ENCODE peak calls at places on chromosomes 13 and 19, in seven cellular contexts. Z is HCT116, D is H1, X is K562, E is GM12878, F is SK-N-SH, K is HepG2. T is an unnamed sample. For H3K9me3, the result is how much of the 10 kb centered on the place peaks cover.

GRCh38 chr13:97621631-97622030 is 187.7 kb downstream of the RAP2A start:
- DNase-seq in Z (no peak), E (no peak), X (no peak), K (no peak), D (no peak), F (no peak), T (no peak)

GRCh38 chr19:44990459-44990858 is 10.8 kb upstream of the RELB start:
- DNase-seq in E (no peak), X (no peak), Z (no peak), D (no peak), F (no peak), K (no peak), T (no peak)

GRCh38 chr19:33402421-33403220 is 29.1 kb downstream of the CEBPG start:
- DNase-seq in D (no peak), F (peak), Z (no peak), K (no peak), E (no peak), X (no peak), T (no peak)

GRCh38 chr19:46040952-46041500 is at the start of gene IGFL4:
- DNase-seq in E (no peak), Z (no peak), K (no peak), X (peak), F (no peak), D (no peak), T (no peak)

GRCh38 chr19:47097396-47098217 is 16.0 kb downstream of the ZC3H4 start:
- DNase-seq in E (no peak), Z (no peak), X (no peak), D (no peak), F (no peak), K (no peak), T (no peak)

GRCh38 chr19:34350161-34350561 is 14.8 kb upstream of the GPI start:
- DNase-seq in F (no peak), E (no peak), K (no peak), D (no peak), Z (no peak), X (no peak), T (no peak)

GRCh38 chr13:112255550-112256120 is 120.5 kb upstream of the SPACA7 start:
- DNase-seq in D (no peak), Z (no peak), X (no peak), F (no peak), K (no peak), E (no peak), T (no peak)

GRCh38 chr19:53037101-53038097 is 7.1 kb upstream of the ERVV-2 start:
- DNase-seq in D (no peak), K (no peak), Z (no peak), E (no peak), F (peak), X (peak), T (peak)

GRCh38 chr13:104592545-104593250 is 1526.5 kb upstream of the SLC10A2 start:
- DNase-seq in D (no peak), K (no peak), Z (no peak), F (no peak), X (no peak), E (no peak), T (no peak)

GRCh38 chr19:31145909-31146453 is 203.3 kb downstream of the TSHZ3 start:
- DNase-seq in K (no peak), D (no peak), E (no peak), X (no peak), Z (no peak), F (no peak), T (no peak)

GRCh38 chr19:47106819-47107200 is 6.8 kb downstream of the ZC3H4 start:
- DNase-seq in X (peak), F (no peak), D (no peak), Z (no peak), E (no peak), K (no peak), T (no peak)

GRCh38 chr19:52336976-52337375 is 933 bp downstream of the ZNF610 start:
- DNase-seq in F (peak), K (no peak), X (no peak), D (no peak), Z (no peak), E (no peak), T (no peak)

GRCh38 chr13:43865892-43866291 is 13.6 kb downstream of the CCDC122 start:
- DNase-seq in X (no peak), E (no peak), F (no peak), Z (peak), K (no peak), D (no peak), T (no peak)

GRCh38 chr19:15286688-15287355 is 45.5 kb downstream of the BRD4 start:
- DNase-seq in D (no peak), X (no peak), K (no peak), E (no peak), Z (no peak), F (no peak), T (peak)

GRCh38 chr13:110390572-110390971 is 83.5 kb downstream of the COL4A2 start:
- DNase-seq in D (no peak), E (no peak), K (no peak), Z (no peak), X (no peak), F (no peak), T (no peak)

GRCh38 chr13:110306340-110306959 is 507 bp downstream of the COL4A1 start:
- DNase-seq in K (no peak), F (peak), D (no peak), Z (no peak), E (no peak), X (no peak), T (peak)

GRCh38 chr19:34229721-34230120 is 24.6 kb upstream of the GARRE1 start:
- DNase-seq in D (no peak), K (no peak), X (no peak), F (no peak), E (no peak), Z (no peak), T (no peak)

GRCh38 chr13:34416833-34417425 is 525.1 kb upstream of the NBEA start:
- DNase-seq in X (no peak), Z (no peak), F (no peak), E (no peak), D (no peak), K (no peak), T (no peak)

GRCh38 chr19:16516923-16517610 is 20.9 kb downstream of the C19orf44 start:
- DNase-seq in D (no peak), F (no peak), X (no peak), K (no peak), E (no peak), Z (no peak), T (no peak)

GRCh38 chr19:48819366-48819816 is 8.6 kb upstream of the BCAT2 start:
- DNase-seq in X (no peak), Z (peak), K (no peak), D (no peak), E (no peak), F (no peak), T (peak)

GRCh38 chr19:34327851-34328250 is 37.1 kb upstream of the GPI start:
- DNase-seq in F (no peak), X (peak), Z (no peak), D (no peak), E (no peak), K (no peak), T (peak)

GRCh38 chr19:56692496-56692895 is 20.9 kb upstream of the ZNF835 start:
- DNase-seq in F (no peak), X (no peak), D (no peak), E (no peak), Z (no peak), K (no peak), T (no peak)

GRCh38 chr13:26664942-26665341 is 95.6 kb downstream of the GPR12 start:
- DNase-seq in D (no peak), Z (no peak), K (no peak), E (no peak), X (no peak), F (no peak), T (no peak)

GRCh38 chr19:8866344-8866743 is 34.2 kb downstream of the MBD3L1 start:
- DNase-seq in E (no peak), X (no peak), D (no peak), K (no peak), Z (no peak), F (no peak), T (no peak)
- H3K9me3 ChIP-seq in E (under half), X (under half), D (half or more), K (half or more), Z (under half), F (under half), T (under half)

DNA sequence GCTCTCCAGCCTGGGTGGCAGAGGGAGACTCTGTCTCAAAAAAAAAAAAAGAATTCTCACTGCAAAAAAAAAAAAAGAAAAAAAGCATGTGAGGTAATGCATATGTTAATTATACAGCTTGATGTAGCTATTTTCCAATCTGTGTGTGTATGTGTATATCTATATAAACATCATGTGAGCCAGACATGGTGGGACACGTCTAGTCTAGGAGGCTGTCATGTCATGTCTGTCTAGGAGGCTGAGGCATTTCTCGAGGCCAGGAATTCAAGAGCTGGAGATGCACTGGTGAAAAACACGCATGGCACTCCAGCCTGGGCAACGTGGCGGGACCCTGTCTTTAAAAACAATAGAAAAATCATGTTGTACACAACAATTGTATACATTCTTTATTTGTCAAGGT is 6.9 kb upstream of the SBK3 start:
- DNase-seq in X (no peak), Z (no peak), K (no peak), E (no peak), F (no peak), D (no peak), T (no peak)
- H2AFZ ChIP-seq in X (no peak), Z (peak), K (no peak), E (no peak), F (no peak), D (no peak), T (no peak)

GRCh38 chr19:12782174-12782423 is 6.7 kb upstream of the HOOK2 start:
- DNase-seq in D (no peak), E (no peak), F (no peak), X (no peak), K (no peak), Z (no peak), T (peak)

GRCh38 chr19:12777217-12778019 is 2.1 kb upstream of the HOOK2 start:
- DNase-seq in K (peak), D (no peak), E (no peak), Z (no peak), X (peak), F (peak), T (peak)

GRCh38 chr19:12779162-12779993 is 4.0 kb upstream of the HOOK2 start:
- DNase-seq in X (no peak), Z (no peak), D (no peak), F (peak), E (no peak), K (peak), T (peak)

GRCh38 chr19:12778020-12778904 is 2.9 kb upstream of the HOOK2 start:
- DNase-seq in X (peak), D (no peak), Z (no peak), K (no peak), E (no peak), F (peak), T (peak)

DNA sequence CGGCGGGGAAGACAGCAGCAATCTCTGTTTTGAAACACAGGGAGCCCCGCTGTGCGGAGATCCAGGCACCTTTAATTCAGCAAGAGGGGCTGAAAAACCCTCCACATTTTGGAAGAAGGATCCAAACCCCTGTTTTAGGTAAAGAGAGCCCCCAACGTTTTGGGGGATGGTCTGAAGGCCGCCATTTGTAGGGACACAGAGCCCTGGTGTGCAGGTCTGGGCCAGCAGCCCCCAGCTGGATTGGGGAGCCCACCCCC is 3.5 kb upstream of the HOOK2 start:
- DNase-seq in X (no peak), E (no peak), D (no peak), F (no peak), Z (no peak), K (no peak), T (no peak)
- TF ChIP-seq POLR2AphosphoS5 in X (no peak), E (no peak), D (no peak), F (no peak), Z (no peak), K (no peak), T (no peak)

GRCh38 chr19:12453495-12453894 is 12.7 kb upstream of the ZNF443 start:
- DNase-seq in E (no peak), Z (no peak), X (no peak), D (no peak), F (no peak), K (no peak), T (no peak)
- H3K9me3 ChIP-seq in E (under half), Z (under half), X (under half), D (under half), F (under half), K (under half), T (under half)

DNA sequence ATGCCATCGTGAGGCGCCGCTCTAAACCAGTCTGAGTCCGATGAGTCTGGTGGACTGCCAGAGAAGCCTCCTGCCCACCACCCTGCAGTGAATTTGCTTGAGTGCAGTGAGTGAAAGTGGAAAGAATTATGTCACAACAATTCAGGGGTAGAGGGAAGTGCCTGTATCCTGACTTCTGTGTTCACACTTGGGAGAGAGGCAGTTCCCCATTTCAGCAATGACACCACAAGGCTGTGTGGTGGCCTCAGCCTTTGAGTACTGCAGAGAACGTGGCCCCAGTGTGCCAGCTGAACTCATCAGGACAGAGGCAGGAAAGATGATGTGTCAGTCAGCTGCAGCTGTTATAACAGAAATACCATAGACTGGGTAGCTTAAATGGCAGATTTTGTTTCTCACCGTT is 155.6 kb downstream of the COG6 start:
- DNase-seq in X (no peak), F (no peak), K (no peak), E (no peak), Z (no peak), D (no peak), T (peak)
- H2AFZ ChIP-seq in X (no peak), F (no peak), K (no peak), E (no peak), Z (no peak), D (no peak), T (peak)

GRCh38 chr19:12913011-12913561 is 6.0 kb downstream of the SYCE2 start:
- DNase-seq in K (peak), Z (no peak), D (no peak), X (peak), F (peak), E (no peak), T (peak)
- TF ChIP-seq POLR2AphosphoS5 in K (peak), Z (no peak), D (no peak), X (no peak), F (no peak), E (no peak), T (no peak)

DNA sequence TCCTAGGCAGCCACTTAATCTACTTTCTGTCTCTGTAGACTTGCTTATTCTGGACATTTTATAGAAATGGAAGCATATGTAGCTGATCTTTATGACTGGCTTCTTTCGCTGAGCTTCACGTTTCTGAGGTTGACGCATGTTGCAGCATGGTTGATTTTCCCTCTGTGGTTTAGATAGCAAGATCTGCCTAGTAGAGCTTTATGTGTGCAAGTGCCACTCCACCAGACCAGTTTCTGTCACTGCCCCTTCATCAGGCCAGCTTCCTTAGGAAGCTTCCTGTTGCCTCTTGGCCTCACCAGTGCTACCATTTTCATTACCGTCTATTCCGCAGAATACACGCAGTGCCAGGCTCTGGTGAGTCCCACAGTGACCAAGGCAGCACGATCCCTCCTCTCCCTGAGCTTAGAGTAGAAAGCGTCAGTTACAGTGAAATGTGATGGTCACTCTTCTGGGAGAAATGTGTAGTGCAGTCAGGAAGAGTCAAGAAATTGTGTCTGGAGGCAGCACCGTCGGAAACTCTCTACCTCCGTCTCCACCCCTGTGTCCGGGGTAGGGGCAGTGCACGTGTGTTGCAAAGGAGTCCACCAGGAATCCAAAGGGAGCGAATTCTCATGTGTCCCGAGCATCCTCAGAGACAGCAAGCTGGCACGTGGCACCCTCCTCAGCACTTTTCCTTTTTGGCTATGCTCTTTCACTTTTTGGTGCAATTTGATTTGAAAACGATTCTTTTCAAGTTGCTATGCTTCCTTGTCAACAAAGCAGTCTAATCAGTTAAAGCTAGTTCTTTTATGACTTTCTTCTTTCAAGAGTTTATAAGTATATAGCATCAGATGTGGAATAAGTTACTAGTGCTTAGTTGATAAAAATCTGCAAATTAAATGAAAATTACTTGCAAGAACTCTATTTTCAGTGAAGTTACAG is 45.4 kb upstream of the GPR183 start:
- DNase-seq in X (no peak), D (no peak), K (no peak), Z (no peak), E (no peak), F (no peak), T (no peak)
- H3K9me3 ChIP-seq in X (under half), D (under half), K (under half), Z (under half), E (under half), F (under half), T (under half)

GRCh38 chr19:17842663-17843313 is 5.0 kb downstream of the JAK3 start:
- DNase-seq in F (no peak), K (no peak), D (no peak), E (no peak), Z (no peak), X (no peak), T (no peak)
- H2AFZ ChIP-seq in F (no peak), K (no peak), D (no peak), E (no peak), Z (no peak), X (peak), T (peak)

DNA sequence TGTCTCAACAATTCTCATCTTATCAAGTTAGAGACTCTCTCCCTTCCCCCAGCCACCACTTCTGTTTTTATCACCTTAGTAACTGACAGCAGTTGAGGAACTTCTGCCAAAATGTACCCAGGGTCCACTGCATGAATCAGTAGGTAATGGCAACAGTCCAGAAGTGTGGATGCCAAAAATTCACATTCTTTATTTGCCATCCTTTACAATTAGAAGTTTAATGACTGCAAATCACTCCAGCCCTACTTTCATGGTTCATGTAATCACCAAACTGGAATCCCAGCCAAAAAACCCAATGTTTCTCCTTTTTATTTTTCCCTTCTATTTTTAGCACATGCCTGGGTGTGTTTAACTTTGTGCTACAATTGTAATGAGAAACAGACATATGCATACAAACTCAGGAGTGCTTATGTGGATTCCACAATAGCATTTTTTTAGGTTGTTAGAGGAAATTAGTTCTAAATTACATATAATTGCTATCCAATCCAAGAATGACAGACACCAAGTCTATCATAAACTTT is 243.5 kb downstream of the RGCC start:
- DNase-seq in X (no peak), Z (no peak), K (no peak), E (no peak), D (no peak), F (peak), T (peak)
- TF ChIP-seq POLR2AphosphoS5 in X (no peak), Z (no peak), K (no peak), E (no peak), D (no peak), F (peak), T (no peak)

T was measured in endothelial cell of umbilical vein.